ENCODE peak calls at places on chromosome X, in ten cellular contexts. M is IMR-90, N is K562, P is upper lobe of right lung, W is tibial nerve, J is heart right ventricle, X is thoracic aorta, Y is AG04450, B is psoas muscle, Q is fibroblast of lung. Z is an unnamed sample.
A peak's percentile ranks its signal among the peaks of the same experiment; 100 is the strongest.

GRCh38 chrX:68292471-68292870 is 140.8 kb downstream of the OPHN1 start:
- DNase-seq in X (no peak), B (no peak), P (no peak), M (peak; percentile 29), Y (no peak), W (no peak), N (no peak), Q (peak; percentile 25), J (no peak), Z (no peak)

GRCh38 chrX:24979081-24979480 is 36.7 kb downstream of the ARX start:
- DNase-seq in B (no peak), Q (peak; percentile 8), W (no peak), Y (no peak), N (no peak), J (no peak), M (peak; percentile 11), P (no peak), X (no peak), Z (no peak)

GRCh38 chrX:65677954-65678469 is 10.6 kb downstream of the MSN start:
- DNase-seq in Q (peak; percentile 92), X (no peak), N (no peak), Y (peak; percentile 80), J (no peak), W (peak; percentile 52), P (no peak), M (peak; percentile 94), B (no peak), Z (no peak)

GRCh38 chrX:103475381-103475780 is 43.9 kb downstream of the RAB40A start:
- DNase-seq in M (peak; percentile 63), X (no peak), N (no peak), B (no peak), Y (no peak), J (no peak), P (no peak), Q (peak; percentile 5), W (no peak), Z (no peak)

GRCh38 chrX:69025802-69026301 is 139.4 kb downstream of the PJA1 start:
- DNase-seq in Y (peak; percentile 20), J (no peak), W (no peak), P (no peak), M (peak; percentile 81), N (no peak), Q (peak; percentile 62), B (no peak), X (no peak), Z (no peak)

GRCh38 chrX:153470411-153471363 is at the start of gene HAUS7:
- DNase-seq in B (peak; percentile 89), M (peak; percentile 84), Q (peak; percentile 85), Y (peak; percentile 70), J (peak; percentile 90), X (peak; percentile 38), W (peak; percentile 82), N (peak; percentile 97), P (peak; percentile 93), Z (peak; percentile 84)

GRCh38 chrX:110561036-110561435 is 202.4 kb downstream of the RTL9 start:
- DNase-seq in P (no peak), N (no peak), B (no peak), Q (peak; percentile 36), M (no peak), J (no peak), X (no peak), Y (no peak), W (no peak), Z (no peak)

GRCh38 chrX:106284431-106285025 is 116.4 kb downstream of the PWWP3B start:
- DNase-seq in Q (no peak), N (no peak), Y (no peak), P (no peak), M (no peak), B (no peak), W (no peak), X (no peak), J (no peak), Z (no peak)

GRCh38 chrX:130330706-130331105 is 9.0 kb upstream of the SLC25A14 start:
- DNase-seq in B (peak; percentile 27), J (peak; percentile 14), Y (no peak), W (no peak), P (peak; percentile 67), N (peak; percentile 63), X (no peak), Q (peak; percentile 47), M (peak; percentile 40), Z (peak; percentile 5)

GRCh38 chrX:39613997-39614679 is 483.6 kb downstream of the BCOR start:
- DNase-seq in W (no peak), Y (no peak), J (no peak), B (no peak), N (no peak), X (no peak), Q (no peak), P (peak; percentile 72), M (no peak), Z (no peak)

GRCh38 chrX:6163761-6164160 is 64.9 kb downstream of the NLGN4X start:
- DNase-seq in M (no peak), B (no peak), N (no peak), X (no peak), Y (no peak), J (no peak), Q (peak; percentile 47), W (no peak), P (no peak), Z (no peak)

GRCh38 chrX:48761674-48762471 is at the start of gene GLOD5:
- DNase-seq in J (no peak), N (peak; percentile 58), B (no peak), W (no peak), Q (peak; percentile 2), M (no peak), X (no peak), Y (no peak), P (peak; percentile 81), Z (no peak)
- H3K27ac ChIP-seq in J (no peak within 1 kb of the TSS), N (peak within 1 kb of the TSS; percentile 33), B (no peak within 1 kb of the TSS), W (no peak within 1 kb of the TSS), Q (no peak within 1 kb of the TSS), M (no peak within 1 kb of the TSS), X (no peak within 1 kb of the TSS), Y (no peak within 1 kb of the TSS), P (peak within 1 kb of the TSS; percentile 51), Z (no peak within 1 kb of the TSS)

GRCh38 chrX:81286075-81286474 is 84.2 kb downstream of the SH3BGRL start:
- DNase-seq in X (no peak), P (no peak), J (no peak), Q (no peak), Y (no peak), B (no peak), N (no peak), W (no peak), M (no peak), Z (no peak)

DNA sequence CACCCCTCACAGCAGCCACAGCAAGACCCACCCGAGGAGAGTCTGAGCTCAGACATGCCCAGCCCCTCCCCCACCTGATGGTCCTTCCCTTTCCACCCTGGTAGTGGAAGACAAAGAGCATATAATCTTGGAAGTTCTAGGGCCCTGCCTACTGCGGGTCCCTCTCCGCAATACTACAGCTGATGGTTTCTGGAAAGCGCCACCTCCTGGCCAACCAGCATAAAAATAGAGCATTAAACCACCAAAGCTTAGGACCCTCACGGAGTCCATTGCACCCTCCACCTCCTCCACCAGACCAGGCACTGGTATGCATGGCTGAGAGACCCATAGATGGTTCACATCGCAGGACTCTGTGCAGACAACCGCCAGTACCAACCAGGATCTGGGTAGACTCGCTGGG is 78.2 kb downstream of the SH3BGRL start:
- DNase-seq in Q (no peak), M (no peak), W (no peak), J (no peak), P (no peak), B (no peak), Y (no peak), N (no peak), X (no peak), Z (no peak)
- TF ChIP-seq CTCF in Q (no peak), M (peak; percentile 8), W (no peak), J (no peak), P (no peak), B (no peak), Y (peak; percentile 8), N (no peak), X (no peak), Z (no peak)

GRCh38 chrX:51893931-51894696 is 691 bp downstream of the MAGED1 start:
- DNase-seq in Q (peak; percentile 29), N (no peak), J (no peak), M (peak; percentile 11), B (no peak), X (no peak), W (no peak), Y (no peak), P (peak; percentile 56), Z (no peak)

GRCh38 chrX:51889851-51890250 is 3.6 kb upstream of the MAGED1 start:
- DNase-seq in B (no peak), P (no peak), X (no peak), W (no peak), J (no peak), Y (no peak), Q (no peak), M (no peak), N (no peak), Z (no peak)

GRCh38 chrX:51891245-51891644 is 2.2 kb upstream of the MAGED1 start:
- DNase-seq in B (no peak), N (no peak), X (no peak), W (no peak), Y (no peak), J (no peak), M (no peak), P (no peak), Q (no peak), Z (no peak)

GRCh38 chrX:51892921-51893745 is at the start of gene MAGED1:
- DNase-seq in Q (peak; percentile 93), P (peak; percentile 92), M (peak; percentile 95), B (peak; percentile 81), N (no peak), W (peak; percentile 71), J (peak; percentile 85), X (peak; percentile 51), Y (peak; percentile 93), Z (peak; percentile 70)

GRCh38 chrX:51891821-51892551 is 1.4 kb upstream of the MAGED1 start:
- DNase-seq in X (no peak), B (peak; percentile 33), Q (peak; percentile 81), M (peak; percentile 69), P (no peak), Y (peak; percentile 11), W (peak; percentile 55), N (no peak), J (no peak), Z (no peak)
- H3K27ac ChIP-seq in X (peak overlapping the region; percentile 78), B (no peak overlapping the region), Q (peak overlapping the region; percentile 79), M (peak overlapping the region; percentile 67), P (no peak overlapping the region), Y (peak overlapping the region; percentile 73), W (no peak overlapping the region), N (no peak overlapping the region), J (peak overlapping the region; percentile 68), Z (peak overlapping the region; percentile 41)

DNA sequence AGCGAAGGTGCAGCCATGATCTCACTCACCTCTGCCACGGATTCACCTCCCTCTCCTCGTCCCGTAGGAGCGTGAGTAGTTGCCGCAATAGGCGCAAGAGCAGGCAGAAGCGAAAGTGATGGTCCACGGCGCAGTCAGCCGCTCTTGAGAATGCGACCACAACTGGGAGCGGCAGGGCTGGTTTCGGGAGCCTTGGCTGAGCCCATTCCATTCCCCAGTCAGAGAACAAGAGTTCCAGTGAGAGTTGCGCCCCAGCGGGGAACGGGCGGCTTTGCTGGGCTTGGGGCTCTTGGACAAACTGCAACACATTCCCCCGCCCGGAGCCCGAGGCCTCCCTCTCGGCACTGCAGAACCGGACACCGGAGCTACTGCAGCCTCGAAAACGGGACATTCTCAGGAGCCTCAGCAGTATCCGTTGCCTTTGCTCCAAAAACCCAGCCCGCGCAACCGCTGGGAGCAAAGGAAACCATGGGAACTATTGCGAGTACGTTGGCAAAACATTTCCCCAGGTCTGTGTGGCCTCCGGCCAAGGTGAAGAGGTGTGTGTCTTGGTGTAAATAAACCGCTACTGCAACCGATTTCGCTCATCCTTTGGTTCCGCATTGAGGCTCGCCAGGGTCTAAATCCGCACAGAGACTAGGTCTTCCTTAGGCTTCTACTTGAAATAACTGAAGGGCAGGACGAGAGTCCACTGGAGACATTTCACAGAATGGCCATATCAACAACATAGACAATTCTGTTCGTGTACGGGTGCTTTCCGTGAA is 5.7 kb upstream of the ZBTB33 start:
- DNase-seq in J (peak; percentile 68), Q (peak; percentile 78), Y (peak; percentile 41), P (peak; percentile 81), N (peak; percentile 69), B (peak; percentile 71), M (peak; percentile 71), X (peak; percentile 3), W (peak; percentile 68), Z (peak; percentile 45)
- TF ChIP-seq CTCF in J (no peak), Q (no peak), Y (no peak), P (no peak), N (no peak), B (no peak), M (no peak), X (no peak), W (no peak), Z (no peak)

Z was measured in CD4-positive, alpha-beta T cell.